ENCODE peak calls at places on chromosomes 6 and 20, in four cellular contexts. E is effector CD4-positive, alpha-beta T cell; O is activated T-cell treated with anti-CD3 and anti-CD28 coated beads, Interleukin-2, amount 50 U/mL, for 4 hours; B is OCI-M1. K is an unnamed sample.

GRCh38 chr6:79605968-79606764 is 25.0 kb upstream of the SH3BGRL2 start:
- DNase-seq in E (no peak), O (no peak), B (no peak), K (no peak)

GRCh38 chr6:45895569-45895968 is 120.1 kb downstream of the CLIC5 start:
- DNase-seq in E (no peak), O (no peak), B (no peak), K (no peak)

GRCh38 chr20:49571553-49571835 is 3.6 kb upstream of the PTGIS start:
- DNase-seq in E (no peak), O (no peak), B (no peak), K (no peak)

GRCh38 chr6:122996797-122997520 is 924 bp downstream of the CLVS2 start:
- DNase-seq in E (no peak), O (no peak), B (no peak), K (no peak)

GRCh38 chr6:105192707-105193465 is 13.1 kb upstream of the POPDC3 start:
- DNase-seq in E (no peak), O (no peak), B (no peak), K (no peak)

GRCh38 chr20:31705191-31705590 is 17.5 kb downstream of the BCL2L1 start:
- DNase-seq in E (no peak), O (no peak), B (no peak), K (no peak)

GRCh38 chr6:30013296-30013922 is 47.7 kb upstream of the POLR1H start:
- DNase-seq in E (peak), O (peak), B (peak), K (no peak)

GRCh38 chr6:26400626-26401025 is 1.4 kb upstream of the BTN3A1 start:
- DNase-seq in E (no peak), O (no peak), B (peak), K (no peak)

GRCh38 chr20:52996726-52997125 is 24.6 kb downstream of the TSHZ2 start:
- DNase-seq in E (no peak), O (no peak), B (no peak), K (no peak)

GRCh38 chr6:36323062-36323461 is 13.6 kb downstream of the BNIP5 start:
- DNase-seq in E (no peak), O (no peak), B (peak), K (no peak)

GRCh38 chr6:42028234-42029061 is 21.9 kb upstream of the TAF8 start:
- DNase-seq in E (no peak), O (no peak), B (peak), K (no peak)

GRCh38 chr6:132683543-132683942 is 24.6 kb upstream of the TAAR1 start:
- DNase-seq in E (no peak), O (no peak), B (peak), K (no peak)

GRCh38 chr6:144434308-144434990 is 149.3 kb downstream of the UTRN start:
- DNase-seq in E (no peak), O (no peak), B (no peak), K (no peak)

GRCh38 chr6:90369024-90369519 is 72.4 kb upstream of the BACH2 start:
- DNase-seq in E (no peak), O (no peak), B (peak), K (no peak)

GRCh38 chr6:11043961-11044711 is at the start of gene ELOVL2:
- DNase-seq in E (no peak), O (no peak), B (no peak), K (no peak)

GRCh38 chr6:160088069-160088773 is 33.4 kb upstream of the SLC22A1 start:
- DNase-seq in E (no peak), O (no peak), B (peak), K (no peak)

GRCh38 chr6:133571681-133572080 is 317.2 kb upstream of the TCF21 start:
- DNase-seq in E (no peak), O (no peak), B (no peak), K (no peak)

GRCh38 chr20:46312075-46312944 is 4.0 kb upstream of the CDH22 start:
- DNase-seq in E (no peak), O (no peak), B (no peak), K (no peak)

GRCh38 chr20:44720617-44720993 is 5.4 kb downstream of the CCN5 start:
- DNase-seq in E (no peak), O (no peak), B (no peak), K (no peak)